ENCODE peak calls at places on chromosomes 5 and 9, in ten cellular contexts. I, B, S, P, R, H, M, Z, A and U are unnamed samples.

GRCh38 chr9:136538599-136539426 is 7.0 kb downstream of the NOTCH1 start:
- DNase-seq in I (no peak), B (peak), S (no peak), P (no peak), R (no peak), H (peak), M (no peak), Z (no peak), A (no peak), U (no peak)

GRCh38 chr9:70553718-70554673 is 139.5 kb upstream of the KLF9 start:
- DNase-seq in I (no peak), B (peak), S (no peak), P (peak), R (no peak), H (no peak), M (peak), Z (no peak), A (peak), U (no peak)

GRCh38 chr9:68546596-68547390 is 6.1 kb upstream of the TMEM252 start:
- DNase-seq in I (no peak), B (no peak), S (no peak), P (no peak), R (no peak), H (peak), M (no peak), Z (peak), A (peak), U (no peak)

GRCh38 chr5:60649288-60649917 is 50.6 kb downstream of the DEPDC1B start:
- DNase-seq in I (no peak), B (peak), S (peak), P (peak), R (no peak), H (peak), M (peak), Z (no peak), A (no peak), U (no peak)

GRCh38 chr5:157312492-157312891 is 46.6 kb downstream of the CYFIP2 start:
- DNase-seq in I (peak), B (peak), S (peak), P (peak), R (no peak), H (peak), M (peak), Z (peak), A (peak), U (peak)

GRCh38 chr9:124834586-124834985 is 18.7 kb upstream of the WDR38 start:
- DNase-seq in I (no peak), B (peak), S (no peak), P (peak), R (peak), H (no peak), M (peak), Z (no peak), A (no peak), U (no peak)

GRCh38 chr5:73947876-73948275 is 321.9 kb downstream of the ARHGEF28 start:
- DNase-seq in I (no peak), B (no peak), S (no peak), P (no peak), R (no peak), H (no peak), M (no peak), Z (no peak), A (no peak), U (no peak)

GRCh38 chr5:42912184-42912766 is 100.6 kb upstream of the SELENOP start:
- DNase-seq in I (no peak), B (peak), S (peak), P (peak), R (no peak), H (peak), M (peak), Z (no peak), A (no peak), U (no peak)

GRCh38 chr5:133930061-133930823 is 38.2 kb downstream of the C5orf15 start:
- DNase-seq in I (peak), B (no peak), S (no peak), P (peak), R (peak), H (peak), M (peak), Z (peak), A (no peak), U (no peak)

GRCh38 chr9:134328841-134329575 is 2.8 kb downstream of the RXRA start:
- DNase-seq in I (no peak), B (peak), S (peak), P (no peak), R (peak), H (no peak), M (no peak), Z (no peak), A (peak), U (peak)

GRCh38 chr5:28415791-28416443 is 1377.5 kb upstream of the CDH9 start:
- DNase-seq in I (no peak), B (peak), S (no peak), P (no peak), R (no peak), H (no peak), M (no peak), Z (no peak), A (no peak), U (no peak)

GRCh38 chr5:113163328-113163727 is 186.7 kb downstream of the DCP2 start:
- DNase-seq in I (no peak), B (peak), S (no peak), P (peak), R (no peak), H (no peak), M (peak), Z (no peak), A (no peak), U (no peak)

GRCh38 chr5:10595305-10595677 is 31.4 kb downstream of the ANKRD33B start:
- DNase-seq in I (no peak), B (peak), S (no peak), P (peak), R (no peak), H (no peak), M (no peak), Z (no peak), A (no peak), U (no peak)

GRCh38 chr5:132510076-132510475 is 19.5 kb upstream of the IRF1 start:
- DNase-seq in I (no peak), B (peak), S (no peak), P (peak), R (no peak), H (no peak), M (peak), Z (no peak), A (no peak), U (no peak)

GRCh38 chr5:75363726-75364495 is 26.9 kb downstream of the HMGCR start:
- DNase-seq in I (no peak), B (peak), S (no peak), P (no peak), R (no peak), H (no peak), M (no peak), Z (no peak), A (peak), U (no peak)

GRCh38 chr5:154461531-154461930 is 15.7 kb downstream of the SAP30L start:
- DNase-seq in I (no peak), B (no peak), S (peak), P (no peak), R (no peak), H (no peak), M (no peak), Z (no peak), A (no peak), U (no peak)

GRCh38 chr9:5949103-5949699 is 58.5 kb downstream of the MLANA start:
- DNase-seq in I (no peak), B (peak), S (no peak), P (peak), R (no peak), H (no peak), M (no peak), Z (no peak), A (peak), U (no peak)

GRCh38 chr5:171395042-171395441 is 7.4 kb downstream of the NPM1 start:
- DNase-seq in I (no peak), B (no peak), S (no peak), P (no peak), R (no peak), H (no peak), M (no peak), Z (no peak), A (no peak), U (no peak)

GRCh38 chr5:171390883-171391677 is 3.4 kb downstream of the NPM1 start:
- DNase-seq in I (no peak), B (peak), S (no peak), P (no peak), R (no peak), H (no peak), M (no peak), Z (no peak), A (no peak), U (no peak)

GRCh38 chr5:171391996-171392577 is 4.4 kb downstream of the NPM1 start:
- DNase-seq in I (no peak), B (no peak), S (no peak), P (no peak), R (no peak), H (no peak), M (no peak), Z (no peak), A (no peak), U (no peak)

GRCh38 chr5:171388816-171389168 is 1.1 kb downstream of the NPM1 start:
- DNase-seq in I (no peak), B (no peak), S (no peak), P (no peak), R (no peak), H (no peak), M (no peak), Z (peak), A (no peak), U (no peak)

DNA sequence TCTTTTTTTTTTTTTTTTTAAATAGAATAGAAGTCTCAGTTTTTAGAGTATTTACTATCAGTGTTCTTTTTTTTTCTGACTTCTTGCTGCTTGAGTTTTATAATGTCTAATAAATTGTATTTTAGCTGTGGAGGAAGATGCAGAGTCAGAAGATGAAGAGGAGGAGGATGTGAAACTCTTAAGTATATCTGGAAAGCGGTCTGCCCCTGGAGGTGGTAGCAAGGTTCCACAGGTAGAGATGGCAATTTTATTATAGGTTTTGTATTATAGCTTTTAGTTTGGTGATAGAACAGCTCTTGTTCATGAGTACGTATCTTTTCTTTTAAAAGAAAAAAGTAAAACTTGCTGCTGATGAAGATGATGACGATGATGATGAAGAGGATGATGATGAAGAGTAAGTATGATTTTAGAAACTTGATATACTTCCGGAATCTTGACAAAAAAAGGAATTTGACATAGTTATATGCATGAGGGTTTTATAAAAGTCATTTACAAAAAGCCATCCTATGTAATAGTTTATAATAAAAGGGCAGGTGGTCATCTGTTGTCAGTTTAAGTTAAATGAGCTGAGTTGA is 5.0 kb downstream of the NPM1 start:
- DNase-seq in I (no peak), B (no peak), S (no peak), P (no peak), R (no peak), H (no peak), M (no peak), Z (no peak), A (no peak), U (no peak)
- TF ChIP-seq CTCF in I (no peak), B (no peak), S (no peak), P (no peak), R (no peak), H (no peak), M (no peak), Z (no peak), A (no peak), U (peak)

GRCh38 chr9:93133641-93134017 is 422 bp downstream of the NINJ1 start:
- DNase-seq in I (peak), B (peak), S (peak), P (peak), R (peak), H (peak), M (peak), Z (peak), A (peak), U (peak)

GRCh38 chr9:93134740-93135444 is 841 bp upstream of the NINJ1 start:
- DNase-seq in I (no peak), B (no peak), S (no peak), P (no peak), R (no peak), H (no peak), M (no peak), Z (no peak), A (no peak), U (no peak)

GRCh38 chr9:93132287-93132927 is 1.6 kb downstream of the NINJ1 start:
- DNase-seq in I (peak), B (peak), S (no peak), P (peak), R (peak), H (no peak), M (peak), Z (no peak), A (peak), U (no peak)

GRCh38 chr9:93132946-93133640 is 958 bp downstream of the NINJ1 start:
- DNase-seq in I (no peak), B (peak), S (no peak), P (no peak), R (peak), H (no peak), M (no peak), Z (no peak), A (no peak), U (no peak)

DNA sequence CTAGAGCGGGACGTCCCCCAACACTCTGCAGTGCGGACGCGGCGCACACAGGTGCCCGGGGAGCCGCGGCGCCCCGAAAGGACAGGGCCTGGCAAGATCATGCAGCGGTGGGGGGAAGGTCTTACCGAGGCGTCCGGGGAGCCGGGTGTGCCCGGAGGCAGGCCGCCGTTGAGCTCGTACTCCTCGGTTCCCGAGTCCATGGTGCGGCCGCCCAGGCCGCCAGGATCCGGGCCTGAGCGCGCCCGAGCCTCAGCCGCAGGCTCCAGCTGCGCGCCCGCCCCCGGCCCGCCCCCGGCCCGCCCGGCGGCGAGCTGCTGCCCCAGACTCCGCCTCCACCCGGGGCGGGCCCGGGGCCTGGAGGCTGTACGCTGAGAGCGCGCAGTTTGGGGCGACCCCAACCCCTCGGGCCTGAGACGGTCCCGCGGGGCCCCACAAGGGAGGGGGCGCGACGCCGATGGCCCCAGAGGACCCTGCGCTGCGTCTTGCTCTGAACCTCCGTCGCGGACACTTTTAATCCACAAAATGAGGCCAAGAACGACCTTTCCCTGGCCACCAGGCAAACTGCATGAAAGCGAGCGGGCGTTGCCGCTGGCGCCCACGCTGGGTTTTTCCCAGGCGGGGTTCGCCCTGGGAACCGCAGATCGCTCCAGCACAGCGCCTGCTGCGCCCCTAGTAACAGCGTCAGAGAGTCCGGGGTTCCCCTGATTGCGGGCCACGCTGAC is at the start of gene NINJ1:
- DNase-seq in I (no peak), B (peak), S (peak), P (peak), R (peak), H (peak), M (peak), Z (peak), A (peak), U (peak)
- TF ChIP-seq CTCF in I (no peak), B (no peak), S (no peak), P (no peak), R (no peak), H (no peak), M (no peak), Z (no peak), A (peak), U (no peak)

GRCh38 chr5:180021900-180022299 is 49.7 kb downstream of the RNF130 start:
- DNase-seq in I (no peak), B (no peak), S (no peak), P (no peak), R (no peak), H (no peak), M (no peak), Z (no peak), A (no peak), U (no peak)
- TF ChIP-seq CTCF in I (no peak), B (no peak), S (no peak), P (no peak), R (no peak), H (no peak), M (no peak), Z (no peak), A (no peak), U (no peak)

DNA sequence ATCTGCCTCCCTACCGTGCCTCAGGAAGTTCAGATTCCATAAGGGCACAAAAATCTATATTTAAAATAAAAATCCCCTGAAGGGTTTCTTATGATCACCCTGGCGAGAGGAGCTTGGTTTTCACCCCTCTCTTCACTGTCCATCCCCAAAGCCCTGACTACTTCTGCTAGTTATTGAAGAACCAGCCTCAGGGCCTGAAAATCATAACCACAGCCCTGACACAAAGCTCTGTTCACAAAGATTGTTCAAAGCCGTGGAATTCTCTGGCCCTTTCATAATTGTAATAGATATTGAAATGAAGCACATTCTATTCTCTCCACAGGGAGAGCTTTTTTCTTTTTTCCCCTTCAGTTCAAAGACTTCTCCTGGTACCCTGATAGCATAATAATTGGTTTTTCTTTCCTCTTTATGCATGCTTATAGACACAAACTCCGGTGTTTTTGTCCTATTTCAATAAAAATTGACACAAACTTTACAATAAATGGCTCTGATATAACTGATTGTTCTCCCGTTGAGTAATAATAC is 343.8 kb downstream of the CAAP1 start:
- DNase-seq in I (no peak), B (no peak), S (no peak), P (no peak), R (no peak), H (no peak), M (no peak), Z (no peak), A (no peak), U (no peak)
- TF ChIP-seq CTCF in I (no peak), B (no peak), S (no peak), P (no peak), R (no peak), H (no peak), M (no peak), Z (no peak), A (no peak), U (no peak)

GRCh38 chr5:141199359-141200235 is at the start of gene PCDHB11:
- DNase-seq in I (no peak), B (no peak), S (peak), P (no peak), R (no peak), H (no peak), M (no peak), Z (peak), A (peak), U (no peak)
- TF ChIP-seq CTCF in I (peak), B (no peak), S (no peak), P (no peak), R (no peak), H (no peak), M (no peak), Z (peak), A (peak), U (peak)

GRCh38 chr5:78527925-78528324 is 120.6 kb downstream of the LHFPL2 start:
- DNase-seq in I (no peak), B (no peak), S (no peak), P (peak), R (no peak), H (no peak), M (peak), Z (no peak), A (no peak), U (no peak)
- TF ChIP-seq CTCF in I (no peak), B (no peak), S (no peak), P (no peak), R (no peak), H (no peak), M (no peak), Z (no peak), A (no peak), U (no peak)

GRCh38 chr9:109953813-109954489 is 174.0 kb downstream of the PALM2AKAP2 start:
- DNase-seq in I (no peak), B (no peak), S (no peak), P (no peak), R (no peak), H (no peak), M (no peak), Z (no peak), A (no peak), U (no peak)
- TF ChIP-seq CTCF in I (no peak), B (no peak), S (no peak), P (peak), R (no peak), H (no peak), M (peak), Z (no peak), A (no peak), U (no peak)

GRCh38 chr5:17951392-17952169 is 317.3 kb downstream of the TAF11L14 start:
- DNase-seq in I (no peak), B (peak), S (no peak), P (no peak), R (no peak), H (no peak), M (no peak), Z (peak), A (no peak), U (no peak)
- TF ChIP-seq CTCF in I (no peak), B (peak), S (no peak), P (no peak), R (no peak), H (no peak), M (no peak), Z (no peak), A (no peak), U (peak)